ENCODE peak calls at places on chromosome 22, in ten cellular contexts. One of them, this sample, is unnamed.

GRCh38 chr22:32119568-32120235 is 39.4 kb downstream of the C22orf42 start:
- DNase-seq in H9: peak
- DNase-seq in BJ: no peak
- DNase-seq in RWPE1: no peak
- DNase-seq in WTC11: no peak
- DNase-seq in omental fat pad: no peak
- DNase-seq in kidney: no peak
- DNase-seq in endodermal cell: no peak
- DNase-seq in lower leg skin: no peak
- DNase-seq in cardiac fibroblast: no peak
- DNase-seq in this sample: no peak

GRCh38 chr22:50613291-50613981 is 12.8 kb downstream of the MAPK8IP2 start:
- DNase-seq in endodermal cell: peak
- DNase-seq in BJ: no peak
- DNase-seq in WTC11: no peak
- DNase-seq in cardiac fibroblast: no peak
- DNase-seq in RWPE1: no peak
- DNase-seq in lower leg skin: no peak
- DNase-seq in omental fat pad: no peak
- DNase-seq in kidney: no peak
- DNase-seq in H9: peak
- DNase-seq in this sample: no peak

GRCh38 chr22:40055143-40055926 is 60.6 kb downstream of the FAM83F start:
- DNase-seq in RWPE1: no peak
- DNase-seq in cardiac fibroblast: no peak
- DNase-seq in WTC11: no peak
- DNase-seq in BJ: no peak
- DNase-seq in endodermal cell: no peak
- DNase-seq in omental fat pad: no peak
- DNase-seq in H9: no peak
- DNase-seq in lower leg skin: no peak
- DNase-seq in kidney: no peak
- DNase-seq in this sample: no peak

GRCh38 chr22:42196454-42196853 is 65.8 kb upstream of the CYP2D6 start:
- DNase-seq in H9: no peak
- DNase-seq in cardiac fibroblast: no peak
- DNase-seq in omental fat pad: no peak
- DNase-seq in lower leg skin: no peak
- DNase-seq in WTC11: no peak
- DNase-seq in BJ: no peak
- DNase-seq in RWPE1: no peak
- DNase-seq in kidney: no peak
- DNase-seq in endodermal cell: no peak
- DNase-seq in this sample: no peak

GRCh38 chr22:30372915-30373314 is 14.3 kb downstream of the RNF215 start:
- DNase-seq in lower leg skin: no peak
- DNase-seq in kidney: no peak
- DNase-seq in RWPE1: no peak
- DNase-seq in omental fat pad: no peak
- DNase-seq in WTC11: no peak
- DNase-seq in cardiac fibroblast: no peak
- DNase-seq in BJ: no peak
- DNase-seq in endodermal cell: no peak
- DNase-seq in H9: no peak
- DNase-seq in this sample: no peak

GRCh38 chr22:43094085-43094484 is 4.9 kb upstream of the TTLL1 start:
- DNase-seq in BJ: no peak
- DNase-seq in endodermal cell: peak
- DNase-seq in omental fat pad: no peak
- DNase-seq in cardiac fibroblast: peak
- DNase-seq in RWPE1: no peak
- DNase-seq in WTC11: no peak
- DNase-seq in H9: peak
- DNase-seq in kidney: no peak
- DNase-seq in lower leg skin: no peak
- DNase-seq in this sample: no peak

GRCh38 chr22:41907436-41908401 is 7.2 kb downstream of the SHISA8 start:
- DNase-seq in omental fat pad: no peak
- DNase-seq in endodermal cell: peak
- DNase-seq in RWPE1: no peak
- DNase-seq in kidney: no peak
- DNase-seq in H9: peak
- DNase-seq in WTC11: no peak
- DNase-seq in lower leg skin: no peak
- DNase-seq in cardiac fibroblast: no peak
- DNase-seq in BJ: no peak
- DNase-seq in this sample: peak

GRCh38 chr22:44671742-44672141 is 30.3 kb upstream of the PRR5 start:
- DNase-seq in lower leg skin: no peak
- DNase-seq in cardiac fibroblast: peak
- DNase-seq in BJ: no peak
- DNase-seq in endodermal cell: no peak
- DNase-seq in H9: no peak
- DNase-seq in kidney: no peak
- DNase-seq in WTC11: no peak
- DNase-seq in RWPE1: no peak
- DNase-seq in omental fat pad: no peak
- DNase-seq in this sample: no peak

GRCh38 chr22:50079689-50080465 is 5.3 kb downstream of the MLC1 start:
- DNase-seq in lower leg skin: no peak
- DNase-seq in H9: no peak
- DNase-seq in WTC11: no peak
- DNase-seq in omental fat pad: no peak
- DNase-seq in cardiac fibroblast: no peak
- DNase-seq in RWPE1: no peak
- DNase-seq in endodermal cell: peak
- DNase-seq in kidney: peak
- DNase-seq in BJ: no peak
- DNase-seq in this sample: no peak

GRCh38 chr22:32686354-32686753 is 115.2 kb upstream of the TIMP3 start:
- DNase-seq in endodermal cell: no peak
- DNase-seq in lower leg skin: no peak
- DNase-seq in BJ: no peak
- DNase-seq in WTC11: no peak
- DNase-seq in RWPE1: no peak
- DNase-seq in cardiac fibroblast: no peak
- DNase-seq in kidney: no peak
- DNase-seq in H9: no peak
- DNase-seq in omental fat pad: no peak
- DNase-seq in this sample: no peak

GRCh38 chr22:42425337-42425988 is 6.7 kb downstream of the NFAM1 start:
- DNase-seq in BJ: no peak
- DNase-seq in RWPE1: peak
- DNase-seq in H9: peak
- DNase-seq in endodermal cell: peak
- DNase-seq in WTC11: no peak
- DNase-seq in kidney: no peak
- DNase-seq in omental fat pad: no peak
- DNase-seq in lower leg skin: peak
- DNase-seq in cardiac fibroblast: no peak
- DNase-seq in this sample: no peak

GRCh38 chr22:30265851-30266444 is 703 bp downstream of the OSM start:
- DNase-seq in kidney: peak
- DNase-seq in H9: no peak
- DNase-seq in RWPE1: no peak
- DNase-seq in lower leg skin: no peak
- DNase-seq in endodermal cell: peak
- DNase-seq in omental fat pad: no peak
- DNase-seq in BJ: no peak
- DNase-seq in WTC11: no peak
- DNase-seq in cardiac fibroblast: no peak
- DNase-seq in this sample: no peak

GRCh38 chr22:50696799-50697561 is 24.4 kb downstream of the SHANK3 start:
- DNase-seq in RWPE1: peak
- DNase-seq in endodermal cell: peak
- DNase-seq in lower leg skin: no peak
- DNase-seq in cardiac fibroblast: no peak
- DNase-seq in BJ: no peak
- DNase-seq in H9: peak
- DNase-seq in kidney: peak
- DNase-seq in WTC11: peak
- DNase-seq in omental fat pad: no peak
- DNase-seq in this sample: no peak

GRCh38 chr22:26968873-26969272 is 311.5 kb downstream of the MIAT start:
- DNase-seq in kidney: no peak
- DNase-seq in lower leg skin: no peak
- DNase-seq in BJ: no peak
- DNase-seq in cardiac fibroblast: no peak
- DNase-seq in omental fat pad: no peak
- DNase-seq in RWPE1: no peak
- DNase-seq in H9: no peak
- DNase-seq in WTC11: no peak
- DNase-seq in endodermal cell: no peak
- DNase-seq in this sample: no peak

GRCh38 chr22:37739000-37739399 is 42.2 kb downstream of the TRIOBP start:
- DNase-seq in omental fat pad: no peak
- DNase-seq in kidney: peak
- DNase-seq in endodermal cell: no peak
- DNase-seq in lower leg skin: no peak
- DNase-seq in H9: no peak
- DNase-seq in RWPE1: no peak
- DNase-seq in WTC11: no peak
- DNase-seq in BJ: no peak
- DNase-seq in cardiac fibroblast: peak
- DNase-seq in this sample: no peak

GRCh38 chr22:32327596-32328171 is 30.0 kb upstream of the RFPL3 start:
- DNase-seq in lower leg skin: no peak
- DNase-seq in H9: no peak
- DNase-seq in cardiac fibroblast: no peak
- DNase-seq in RWPE1: no peak
- DNase-seq in kidney: no peak
- DNase-seq in WTC11: no peak
- DNase-seq in endodermal cell: no peak
- DNase-seq in omental fat pad: no peak
- DNase-seq in BJ: no peak
- DNase-seq in this sample: no peak

GRCh38 chr22:38618258-38618657 is 37.9 kb downstream of the FAM227A start:
- DNase-seq in WTC11: no peak
- DNase-seq in omental fat pad: no peak
- DNase-seq in lower leg skin: no peak
- DNase-seq in RWPE1: no peak
- DNase-seq in kidney: no peak
- DNase-seq in BJ: no peak
- DNase-seq in endodermal cell: no peak
- DNase-seq in cardiac fibroblast: no peak
- DNase-seq in H9: no peak
- DNase-seq in this sample: no peak

GRCh38 chr22:20253161-20253560 is 15.0 kb downstream of the RTN4R start:
- DNase-seq in endodermal cell: no peak
- DNase-seq in RWPE1: no peak
- DNase-seq in BJ: no peak
- DNase-seq in omental fat pad: no peak
- DNase-seq in lower leg skin: no peak
- DNase-seq in kidney: no peak
- DNase-seq in WTC11: no peak
- DNase-seq in cardiac fibroblast: no peak
- DNase-seq in H9: no peak
- DNase-seq in this sample: no peak
- TF ChIP-seq CTCF in endodermal cell: no peak
- TF ChIP-seq CTCF in RWPE1: no peak
- TF ChIP-seq CTCF in BJ: no peak
- TF ChIP-seq CTCF in omental fat pad: no peak
- TF ChIP-seq CTCF in lower leg skin: no peak
- TF ChIP-seq CTCF in kidney: no peak
- TF ChIP-seq CTCF in WTC11: no peak
- TF ChIP-seq CTCF in cardiac fibroblast: no peak
- TF ChIP-seq CTCF in H9: no peak
- TF ChIP-seq CTCF in this sample: no peak

GRCh38 chr22:46262449-46263207 is 515 bp downstream of the PKDREJ start:
- DNase-seq in RWPE1: no peak
- DNase-seq in lower leg skin: no peak
- DNase-seq in BJ: no peak
- DNase-seq in H9: peak
- DNase-seq in omental fat pad: no peak
- DNase-seq in WTC11: peak
- DNase-seq in endodermal cell: peak
- DNase-seq in cardiac fibroblast: peak
- DNase-seq in kidney: peak
- DNase-seq in this sample: peak
- TF ChIP-seq CTCF in RWPE1: no peak
- TF ChIP-seq CTCF in lower leg skin: no peak
- TF ChIP-seq CTCF in BJ: peak
- TF ChIP-seq CTCF in H9: peak
- TF ChIP-seq CTCF in omental fat pad: no peak
- TF ChIP-seq CTCF in WTC11: peak
- TF ChIP-seq CTCF in endodermal cell: peak
- TF ChIP-seq CTCF in cardiac fibroblast: no peak
- TF ChIP-seq CTCF in kidney: peak
- TF ChIP-seq CTCF in this sample: peak

GRCh38 chr22:19036523-19037273 is 85.5 kb downstream of the DGCR2 start:
- DNase-seq in WTC11: peak
- DNase-seq in endodermal cell: peak
- DNase-seq in H9: peak
- DNase-seq in omental fat pad: no peak
- DNase-seq in lower leg skin: no peak
- DNase-seq in RWPE1: no peak
- DNase-seq in cardiac fibroblast: peak
- DNase-seq in kidney: peak
- DNase-seq in BJ: no peak
- DNase-seq in this sample: no peak

GRCh38 chr22:19037282-19038163 is 84.7 kb downstream of the DGCR2 start:
- DNase-seq in RWPE1: no peak
- DNase-seq in H9: no peak
- DNase-seq in omental fat pad: no peak
- DNase-seq in kidney: peak
- DNase-seq in endodermal cell: peak
- DNase-seq in cardiac fibroblast: no peak
- DNase-seq in WTC11: peak
- DNase-seq in BJ: no peak
- DNase-seq in lower leg skin: no peak
- DNase-seq in this sample: no peak

GRCh38 chr22:19038164-19038546 is 84.1 kb downstream of the DGCR2 start:
- DNase-seq in cardiac fibroblast: no peak
- DNase-seq in kidney: peak
- DNase-seq in BJ: no peak
- DNase-seq in lower leg skin: no peak
- DNase-seq in H9: peak
- DNase-seq in RWPE1: no peak
- DNase-seq in omental fat pad: no peak
- DNase-seq in endodermal cell: peak
- DNase-seq in WTC11: peak
- DNase-seq in this sample: no peak

GRCh38 chr22:19036229-19036522 is 86.0 kb downstream of the DGCR2 start:
- DNase-seq in WTC11: no peak
- DNase-seq in H9: no peak
- DNase-seq in RWPE1: no peak
- DNase-seq in omental fat pad: no peak
- DNase-seq in lower leg skin: no peak
- DNase-seq in kidney: no peak
- DNase-seq in BJ: no peak
- DNase-seq in endodermal cell: no peak
- DNase-seq in cardiac fibroblast: no peak
- DNase-seq in this sample: no peak

GRCh38 chr22:19035474-19036228 is 86.6 kb downstream of the DGCR2 start:
- DNase-seq in H9: peak
- DNase-seq in kidney: peak
- DNase-seq in endodermal cell: peak
- DNase-seq in BJ: no peak
- DNase-seq in WTC11: peak
- DNase-seq in omental fat pad: no peak
- DNase-seq in cardiac fibroblast: peak
- DNase-seq in RWPE1: no peak
- DNase-seq in lower leg skin: no peak
- DNase-seq in this sample: no peak
- TF ChIP-seq CTCF in H9: peak
- TF ChIP-seq CTCF in kidney: no peak
- TF ChIP-seq CTCF in endodermal cell: peak
- TF ChIP-seq CTCF in BJ: no peak
- TF ChIP-seq CTCF in WTC11: no peak
- TF ChIP-seq CTCF in omental fat pad: no peak
- TF ChIP-seq CTCF in cardiac fibroblast: no peak
- TF ChIP-seq CTCF in RWPE1: peak
- TF ChIP-seq CTCF in lower leg skin: no peak
- TF ChIP-seq CTCF in this sample: no peak

GRCh38 chr22:28910575-28911278 is 27.4 kb downstream of the ZNRF3 start:
- DNase-seq in endodermal cell: no peak
- DNase-seq in H9: no peak
- DNase-seq in WTC11: no peak
- DNase-seq in kidney: no peak
- DNase-seq in cardiac fibroblast: no peak
- DNase-seq in lower leg skin: no peak
- DNase-seq in BJ: no peak
- DNase-seq in omental fat pad: no peak
- DNase-seq in RWPE1: no peak
- DNase-seq in this sample: no peak
- TF ChIP-seq CTCF in endodermal cell: no peak
- TF ChIP-seq CTCF in H9: no peak
- TF ChIP-seq CTCF in WTC11: no peak
- TF ChIP-seq CTCF in kidney: no peak
- TF ChIP-seq CTCF in cardiac fibroblast: no peak
- TF ChIP-seq CTCF in lower leg skin: no peak
- TF ChIP-seq CTCF in BJ: no peak
- TF ChIP-seq CTCF in omental fat pad: no peak
- TF ChIP-seq CTCF in RWPE1: no peak
- TF ChIP-seq CTCF in this sample: no peak